ENCODE peak calls at places on chromosomes 16 and 17, in eight cellular contexts. Q, A, N, B, R, E, Y and P are unnamed samples.

GRCh38 chr17:65988451-65988850 is 203.5 kb downstream of the CEP112 start:
- DNase-seq in A (no peak), B (no peak), E (no peak), N (no peak), R (no peak), Q (no peak), Y (no peak), P (no peak)

GRCh38 chr16:86772671-86773338 is 194.5 kb downstream of the FOXL1 start:
- DNase-seq in A (no peak), Q (no peak), R (no peak), E (no peak), B (peak; percentile 97), N (peak; percentile 79), Y (peak; percentile 73), P (no peak)

GRCh38 chr17:19508327-19508867 is 25.3 kb upstream of the SLC47A1 start:
- DNase-seq in N (no peak), Q (no peak), E (peak; percentile 46), B (no peak), Y (no peak), A (no peak), R (peak; percentile 79), P (no peak)

GRCh38 chr17:19578545-19578944 is 44.9 kb downstream of the SLC47A1 start:
- DNase-seq in A (no peak), E (no peak), N (no peak), B (no peak), Q (peak; percentile 19), Y (peak; percentile 4), R (no peak), P (no peak)

GRCh38 chr17:7479389-7480192 is at the start of gene ZBTB4:
- DNase-seq in Y (no peak), A (no peak), B (peak; percentile 60), N (no peak), E (peak; percentile 45), Q (peak; percentile 69), R (peak; percentile 89), P (peak; percentile 58)

GRCh38 chr17:40490289-40490853 is 11.1 kb downstream of the TNS4 start:
- DNase-seq in Q (peak; percentile 76), A (peak; percentile 18), B (peak; percentile 69), Y (peak; percentile 69), R (no peak), N (no peak), E (peak; percentile 62), P (no peak)

GRCh38 chr16:1923299-1924034 is 5.3 kb upstream of the HS3ST6 start:
- DNase-seq in Q (peak; percentile 88), Y (peak; percentile 27), N (no peak), B (peak; percentile 21), R (no peak), E (no peak), A (no peak), P (no peak)

GRCh38 chr17:17570207-17570797 is 21.2 kb downstream of the PEMT start:
- DNase-seq in Q (peak; percentile 67), Y (no peak), R (no peak), N (peak; percentile 33), A (no peak), B (peak; percentile 12), E (peak; percentile 61), P (no peak)

GRCh38 chr17:65455972-65456343 is 105.5 kb downstream of the AXIN2 start:
- DNase-seq in N (no peak), B (no peak), Y (peak; percentile 8), Q (peak; percentile 18), E (no peak), A (no peak), R (no peak), P (peak; percentile 7)

GRCh38 chr16:2163211-2163881 is 7.8 kb downstream of the TRAF7 start:
- DNase-seq in B (peak; percentile 24), E (no peak), R (no peak), A (no peak), Q (no peak), N (no peak), Y (no peak), P (no peak)

GRCh38 chr17:32492648-32493289 is 6.0 kb downstream of the CDK5R1 start:
- DNase-seq in A (no peak), E (peak; percentile 68), R (no peak), Y (no peak), N (no peak), B (no peak), Q (no peak), P (no peak)

GRCh38 chr17:8494506-8495111 is 58.9 kb downstream of the NDEL1 start:
- DNase-seq in E (no peak), R (no peak), N (no peak), Q (no peak), Y (no peak), B (no peak), A (no peak), P (no peak)

GRCh38 chr16:57938936-57939871 is 31.7 kb downstream of the CNGB1 start:
- DNase-seq in R (no peak), Y (peak; percentile 37), B (peak; percentile 82), N (peak; percentile 68), E (peak; percentile 62), A (no peak), Q (peak; percentile 36), P (no peak)

DNA sequence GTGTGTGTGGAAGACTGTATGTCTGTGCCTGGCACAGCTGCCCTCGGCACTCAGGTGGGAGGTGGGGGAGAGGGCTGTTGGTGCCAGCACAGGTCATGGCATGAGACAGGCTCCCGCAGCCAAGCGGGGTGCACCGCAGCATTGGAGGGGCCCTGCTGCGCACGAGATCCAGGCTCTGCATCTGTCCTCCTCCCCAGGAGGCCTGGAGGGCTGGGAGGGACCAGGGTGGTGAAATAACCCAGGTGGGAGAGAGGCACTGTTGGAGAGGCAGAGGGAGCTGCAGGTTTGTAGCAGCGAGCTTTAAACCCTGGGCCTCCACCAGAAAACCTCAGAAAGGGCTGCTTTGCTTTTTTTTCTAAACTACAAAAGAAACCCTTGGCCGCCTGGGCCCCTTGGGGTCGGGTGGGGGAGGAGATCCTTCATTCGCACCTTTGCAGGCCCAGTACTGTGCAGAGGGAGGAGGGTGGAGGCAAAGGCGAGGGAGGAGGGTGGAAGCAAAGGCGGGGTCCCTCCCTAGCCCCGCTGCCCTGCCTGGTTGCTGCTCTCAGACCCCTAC is 241.7 kb downstream of the SEC14L1 start:
- DNase-seq in Q (no peak), A (no peak), R (no peak), N (no peak), Y (no peak), B (no peak), E (no peak), P (peak; percentile 28)
- H3K4me3 ChIP-seq in Q (no peak overlapping the region), A (no peak overlapping the region), R (no peak overlapping the region), N (no peak overlapping the region), Y (no peak overlapping the region), B (no peak overlapping the region), E (no peak overlapping the region), P (no peak overlapping the region)

GRCh38 chr17:42010898-42011516 is 6.2 kb downstream of the DNAJC7 start:
- DNase-seq in N (no peak), R (no peak), A (no peak), B (no peak), E (peak; percentile 28), Q (peak; percentile 62), Y (no peak), P (peak; percentile 27)

GRCh38 chr17:42005128-42005527 is 12.1 kb downstream of the DNAJC7 start:
- DNase-seq in A (no peak), B (no peak), R (no peak), Y (no peak), N (no peak), Q (no peak), E (no peak), P (no peak)

DNA sequence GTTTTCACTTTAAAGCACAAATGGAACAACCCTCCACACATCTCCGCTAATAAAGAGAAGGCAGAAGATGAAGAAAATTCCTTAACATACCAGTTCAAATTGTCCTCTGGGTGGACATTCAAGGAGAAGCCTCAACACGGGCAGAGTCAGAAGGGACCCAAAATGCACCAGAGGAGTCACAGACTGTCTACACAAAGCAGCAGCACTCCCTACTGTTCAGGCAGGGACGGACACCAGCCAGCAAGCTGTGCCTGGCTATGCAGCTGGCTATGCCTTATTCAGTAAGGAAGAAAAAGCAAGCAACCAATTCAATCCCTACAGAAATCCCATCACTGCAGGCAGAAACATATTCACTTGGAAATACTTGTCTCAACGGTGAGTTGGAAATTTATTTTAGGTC is 8.1 kb downstream of the DNAJC7 start:
- DNase-seq in Y (no peak), Q (peak; percentile 51), R (no peak), E (peak; percentile 30), B (no peak), A (no peak), N (no peak), P (no peak)
- TF ChIP-seq CTCF in Y (no peak), Q (peak; percentile 11), R (no peak), E (no peak), B (no peak), A (no peak), N (no peak), P (peak; percentile 14)

GRCh38 chr17:28888832-28889231 is 8.7 kb downstream of the FLOT2 start:
- DNase-seq in E (no peak), R (no peak), N (no peak), A (no peak), Q (no peak), Y (no peak), B (no peak), P (no peak)
- H3K4me3 ChIP-seq in E (no peak overlapping the region), R (no peak overlapping the region), N (no peak overlapping the region), A (no peak overlapping the region), Q (no peak overlapping the region), Y (no peak overlapping the region), B (no peak overlapping the region), P (no peak overlapping the region)

DNA sequence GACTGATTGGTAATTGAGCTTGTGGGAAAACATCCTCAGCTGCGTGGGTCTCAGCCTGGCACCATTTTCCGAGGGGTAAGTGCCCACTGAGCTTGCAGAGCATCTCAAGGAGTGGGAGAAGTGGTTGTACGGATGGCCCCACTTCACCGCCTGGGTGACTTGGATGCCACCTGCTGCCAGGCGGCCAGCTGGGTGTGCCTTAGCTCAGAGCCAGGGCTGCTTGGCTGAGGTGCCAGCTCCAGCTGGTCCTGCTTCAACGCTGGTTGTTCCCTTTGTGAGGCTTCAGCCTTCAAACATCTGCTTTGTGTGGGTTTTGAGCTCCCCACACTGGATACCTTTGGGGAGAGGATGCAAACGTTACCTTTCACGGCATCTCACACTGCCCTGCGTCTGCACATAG is 482.7 kb upstream of the EEF2KMT start:
- DNase-seq in Q (no peak), B (no peak), N (no peak), R (no peak), Y (no peak), A (no peak), E (no peak), P (no peak)
- TF ChIP-seq CTCF in Q (no peak), B (no peak), N (no peak), R (no peak), Y (no peak), A (no peak), E (no peak), P (no peak)